ENCODE peak calls at places on chromosomes 3 and 15, in four cellular contexts. R, M, H and L are unnamed samples.

GRCh38 chr3:2652416-2652815 is 457.8 kb downstream of the IL5RA start:
- DNase-seq in R (no peak), M (no peak), H (no peak), L (no peak)

GRCh38 chr15:52642386-52643361 is 36.5 kb downstream of the ATOSA start:
- DNase-seq in R (no peak), M (no peak), H (no peak), L (no peak)

GRCh38 chr15:92898988-92899909 is 875 bp upstream of the CHD2 start:
- DNase-seq in R (no peak), M (no peak), H (no peak), L (no peak)

GRCh38 chr15:80179025-80179759 is 26.4 kb downstream of the FAH start:
- DNase-seq in R (no peak), M (no peak), H (peak; percentile 88), L (peak; percentile 58)

GRCh38 chr3:43043071-43043766 is 62.7 kb downstream of the POMGNT2 start:
- DNase-seq in R (no peak), M (no peak), H (no peak), L (no peak)

GRCh38 chr3:42507252-42507651 is 4.8 kb downstream of the VIPR1 start:
- DNase-seq in R (no peak), M (no peak), H (no peak), L (no peak)

GRCh38 chr15:63157891-63158431 is 684 bp upstream of the RPS27L start:
- DNase-seq in R (peak; percentile 49), M (peak; percentile 46), H (no peak), L (peak; percentile 60)

GRCh38 chr15:38991126-38991525 is 426.5 kb upstream of the RASGRP1 start:
- DNase-seq in R (no peak), M (peak; percentile 10), H (no peak), L (no peak)

GRCh38 chr3:139307601-139308146 is 36.1 kb upstream of the MRPS22 start:
- DNase-seq in R (no peak), M (no peak), H (no peak), L (no peak)

GRCh38 chr3:13580256-13581023 is 31.5 kb downstream of the FBLN2 start:
- DNase-seq in R (no peak), M (no peak), H (no peak), L (no peak)

GRCh38 chr3:47912006-47912504 is 104.2 kb downstream of the MAP4 start:
- DNase-seq in R (no peak), M (no peak), H (no peak), L (no peak)

GRCh38 chr3:41863024-41863423 is 98.9 kb downstream of the ULK4 start:
- DNase-seq in R (no peak), M (no peak), H (no peak), L (no peak)

GRCh38 chr15:80801891-80802680 is 22.9 kb downstream of the CEMIP start:
- DNase-seq in R (no peak), M (no peak), H (no peak), L (no peak)

GRCh38 chr3:99250272-99250671 is 348.8 kb upstream of the DCBLD2 start:
- DNase-seq in R (no peak), M (no peak), H (no peak), L (no peak)

GRCh38 chr3:10950476-10951294 is 41.9 kb upstream of the SLC6A1 start:
- DNase-seq in R (peak; percentile 25), M (peak; percentile 37), H (no peak), L (no peak)

GRCh38 chr15:71131601-71132357 is 16.5 kb downstream of the THSD4 start:
- DNase-seq in R (no peak), M (no peak), H (no peak), L (no peak)

GRCh38 chr3:161420746-161421145 is 49.4 kb upstream of the SPTSSB start:
- DNase-seq in R (no peak), M (peak; percentile 16), H (no peak), L (peak; percentile 21)

GRCh38 chr3:115092220-115092791 is 54.8 kb downstream of the ZBTB20 start:
- DNase-seq in R (peak; percentile 38), M (peak; percentile 61), H (no peak), L (peak; percentile 23)

GRCh38 chr15:70072479-70072878 is 25.2 kb downstream of the TLE3 start:
- DNase-seq in R (no peak), M (no peak), H (no peak), L (no peak)

GRCh38 chr3:27623085-27623753 is 98.9 kb downstream of the EOMES start:
- DNase-seq in R (no peak), M (no peak), H (no peak), L (no peak)

GRCh38 chr15:52326758-52327157 is 31.2 kb upstream of the MYO5C start:
- DNase-seq in R (no peak), M (no peak), H (no peak), L (no peak)

GRCh38 chr15:85473455-85473854 is 93.1 kb downstream of the AKAP13 start:
- DNase-seq in R (no peak), M (no peak), H (no peak), L (peak; percentile 35)

GRCh38 chr15:95111969-95112368 is 880.6 kb downstream of the MCTP2 start:
- DNase-seq in R (no peak), M (no peak), H (no peak), L (no peak)

GRCh38 chr3:171192176-171192854 is 165.8 kb upstream of the SLC2A2 start:
- DNase-seq in R (no peak), M (no peak), H (peak; percentile 93), L (peak; percentile 69)

GRCh38 chr3:70071138-70071537 is 71.6 kb downstream of the SAMMSON start:
- DNase-seq in R (no peak), M (no peak), H (no peak), L (no peak)